ENCODE peak calls at places on chromosome 14, in six cellular contexts. One of them, this sample, is unnamed.
A peak's percentile ranks its signal among the peaks of the same experiment; 100 is the strongest.

GRCh38 chr14:90512332-90512951 is 115.6 kb downstream of the CALM1 start:
- DNase-seq in fibroblast of lung: no peak
- DNase-seq in astrocyte: no peak
- DNase-seq in HepG2: no peak
- DNase-seq in mammary epithelial cell: no peak
- DNase-seq in HCT116: no peak
- DNase-seq in this sample: no peak

GRCh38 chr14:77965050-77965449 is 165.1 kb downstream of the ADCK1 start:
- DNase-seq in fibroblast of lung: no peak
- DNase-seq in astrocyte: no peak
- DNase-seq in HepG2: no peak
- DNase-seq in mammary epithelial cell: no peak
- DNase-seq in HCT116: no peak
- DNase-seq in this sample: no peak

GRCh38 chr14:37090026-37090425 is 82.4 kb downstream of the SLC25A21 start:
- DNase-seq in fibroblast of lung: peak; percentile 10
- DNase-seq in astrocyte: peak; percentile 3
- DNase-seq in HepG2: no peak
- DNase-seq in mammary epithelial cell: no peak
- DNase-seq in HCT116: no peak
- DNase-seq in this sample: no peak

GRCh38 chr14:74333909-74334308 is 14.4 kb upstream of the VRTN start:
- DNase-seq in fibroblast of lung: peak; percentile 95
- DNase-seq in astrocyte: peak; percentile 94
- DNase-seq in HepG2: no peak
- DNase-seq in mammary epithelial cell: peak; percentile 78
- DNase-seq in HCT116: no peak
- DNase-seq in this sample: no peak

GRCh38 chr14:53035796-53036195 is 84.9 kb upstream of the FERMT2 start:
- DNase-seq in fibroblast of lung: peak; percentile 34
- DNase-seq in astrocyte: peak; percentile 17
- DNase-seq in HepG2: no peak
- DNase-seq in mammary epithelial cell: no peak
- DNase-seq in HCT116: no peak
- DNase-seq in this sample: no peak

GRCh38 chr14:89015016-89015415 is 190.6 kb downstream of the TTC8 start:
- DNase-seq in fibroblast of lung: no peak
- DNase-seq in astrocyte: no peak
- DNase-seq in HepG2: no peak
- DNase-seq in mammary epithelial cell: no peak
- DNase-seq in HCT116: no peak
- DNase-seq in this sample: no peak

GRCh38 chr14:22542360-22542759 is 46.7 kb downstream of the DAD1 start:
- DNase-seq in fibroblast of lung: no peak
- DNase-seq in astrocyte: no peak
- DNase-seq in HepG2: no peak
- DNase-seq in mammary epithelial cell: peak; percentile 41
- DNase-seq in HCT116: no peak
- DNase-seq in this sample: no peak

GRCh38 chr14:79703209-79703608 is 508.1 kb downstream of the DIO2 start:
- DNase-seq in fibroblast of lung: no peak
- DNase-seq in astrocyte: no peak
- DNase-seq in HepG2: no peak
- DNase-seq in mammary epithelial cell: no peak
- DNase-seq in HCT116: no peak
- DNase-seq in this sample: no peak

GRCh38 chr14:103679351-103679750 is 35.9 kb downstream of the XRCC3 start:
- DNase-seq in fibroblast of lung: no peak
- DNase-seq in astrocyte: peak; percentile 10
- DNase-seq in HepG2: peak; percentile 6
- DNase-seq in mammary epithelial cell: no peak
- DNase-seq in HCT116: peak; percentile 3
- DNase-seq in this sample: peak; percentile 34

GRCh38 chr14:64763089-64763782 is 59.0 kb downstream of the PLEKHG3 start:
- DNase-seq in fibroblast of lung: no peak
- DNase-seq in astrocyte: no peak
- DNase-seq in HepG2: no peak
- DNase-seq in mammary epithelial cell: no peak
- DNase-seq in HCT116: no peak
- DNase-seq in this sample: no peak

GRCh38 chr14:22558221-22558913 is 30.7 kb downstream of the DAD1 start:
- DNase-seq in fibroblast of lung: no peak
- DNase-seq in astrocyte: no peak
- DNase-seq in HepG2: peak; percentile 53
- DNase-seq in mammary epithelial cell: no peak
- DNase-seq in HCT116: no peak
- DNase-seq in this sample: no peak

GRCh38 chr14:83714141-83714540 is 1815.8 kb upstream of the FLRT2 start:
- DNase-seq in fibroblast of lung: no peak
- DNase-seq in astrocyte: no peak
- DNase-seq in HepG2: no peak
- DNase-seq in mammary epithelial cell: no peak
- DNase-seq in HCT116: no peak
- DNase-seq in this sample: no peak

GRCh38 chr14:26841920-26842741 is 244.3 kb upstream of the NOVA1 start:
- DNase-seq in fibroblast of lung: peak; percentile 97
- DNase-seq in astrocyte: peak; percentile 98
- DNase-seq in HepG2: peak; percentile 34
- DNase-seq in mammary epithelial cell: peak; percentile 1
- DNase-seq in HCT116: no peak
- DNase-seq in this sample: no peak

GRCh38 chr14:58191763-58192596 is 8.0 kb upstream of the ACTR10 start:
- DNase-seq in fibroblast of lung: no peak
- DNase-seq in astrocyte: no peak
- DNase-seq in HepG2: no peak
- DNase-seq in mammary epithelial cell: no peak
- DNase-seq in HCT116: no peak
- DNase-seq in this sample: no peak

GRCh38 chr14:105307052-105307727 is 6.4 kb upstream of the BRF1 start:
- DNase-seq in fibroblast of lung: no peak
- DNase-seq in astrocyte: no peak
- DNase-seq in HepG2: no peak
- DNase-seq in mammary epithelial cell: no peak
- DNase-seq in HCT116: no peak
- DNase-seq in this sample: no peak

GRCh38 chr14:64604001-64604400 is 54.2 kb downstream of the PPP1R36 start:
- DNase-seq in fibroblast of lung: no peak
- DNase-seq in astrocyte: no peak
- DNase-seq in HepG2: no peak
- DNase-seq in mammary epithelial cell: no peak
- DNase-seq in HCT116: no peak
- DNase-seq in this sample: no peak

GRCh38 chr14:76780058-76780345 is 18.7 kb downstream of the VASH1 start:
- DNase-seq in fibroblast of lung: no peak
- DNase-seq in astrocyte: no peak
- DNase-seq in HepG2: no peak
- DNase-seq in mammary epithelial cell: no peak
- DNase-seq in HCT116: no peak
- DNase-seq in this sample: no peak

GRCh38 chr14:97185186-97185585 is 388.0 kb downstream of the VRK1 start:
- DNase-seq in fibroblast of lung: peak; percentile 15
- DNase-seq in astrocyte: no peak
- DNase-seq in HepG2: no peak
- DNase-seq in mammary epithelial cell: no peak
- DNase-seq in HCT116: no peak
- DNase-seq in this sample: no peak

GRCh38 chr14:95363468-95363954 is 43.8 kb upstream of the CLMN start:
- DNase-seq in fibroblast of lung: no peak
- DNase-seq in astrocyte: no peak
- DNase-seq in HepG2: no peak
- DNase-seq in mammary epithelial cell: no peak
- DNase-seq in HCT116: no peak
- DNase-seq in this sample: no peak

GRCh38 chr14:62889354-62889753 is 155.9 kb downstream of the KCNH5 start:
- DNase-seq in fibroblast of lung: no peak
- DNase-seq in astrocyte: no peak
- DNase-seq in HepG2: no peak
- DNase-seq in mammary epithelial cell: no peak
- DNase-seq in HCT116: no peak
- DNase-seq in this sample: no peak

GRCh38 chr14:69784942-69785341 is 12.1 kb downstream of the SLC10A1 start:
- DNase-seq in fibroblast of lung: no peak
- DNase-seq in astrocyte: no peak
- DNase-seq in HepG2: no peak
- DNase-seq in mammary epithelial cell: no peak
- DNase-seq in HCT116: no peak
- DNase-seq in this sample: no peak

GRCh38 chr14:55052259-55052930 is 948 bp downstream of the MAPK1IP1L start:
- DNase-seq in fibroblast of lung: peak; percentile 47
- DNase-seq in astrocyte: peak; percentile 40
- DNase-seq in HepG2: no peak
- DNase-seq in mammary epithelial cell: no peak
- DNase-seq in HCT116: no peak
- DNase-seq in this sample: no peak

GRCh38 chr14:103068351-103069073 is 11.2 kb upstream of the CDC42BPB start:
- DNase-seq in fibroblast of lung: no peak
- DNase-seq in astrocyte: no peak
- DNase-seq in HepG2: no peak
- DNase-seq in mammary epithelial cell: no peak
- DNase-seq in HCT116: no peak
- DNase-seq in this sample: no peak

GRCh38 chr14:70391493-70392391 is 25.1 kb downstream of the SYNJ2BP start:
- DNase-seq in fibroblast of lung: no peak
- DNase-seq in astrocyte: no peak
- DNase-seq in HepG2: no peak
- DNase-seq in mammary epithelial cell: no peak
- DNase-seq in HCT116: no peak
- DNase-seq in this sample: no peak

GRCh38 chr14:22811752-22812151 is 3.5 kb downstream of the SLC7A7 start:
- DNase-seq in fibroblast of lung: peak; percentile 27
- DNase-seq in astrocyte: no peak
- DNase-seq in HepG2: no peak
- DNase-seq in mammary epithelial cell: no peak
- DNase-seq in HCT116: no peak
- DNase-seq in this sample: no peak

GRCh38 chr14:53528114-53528513 is 375.0 kb upstream of the DDHD1 start:
- DNase-seq in fibroblast of lung: peak; percentile 18
- DNase-seq in astrocyte: no peak
- DNase-seq in HepG2: no peak
- DNase-seq in mammary epithelial cell: no peak
- DNase-seq in HCT116: no peak
- DNase-seq in this sample: no peak

DNA sequence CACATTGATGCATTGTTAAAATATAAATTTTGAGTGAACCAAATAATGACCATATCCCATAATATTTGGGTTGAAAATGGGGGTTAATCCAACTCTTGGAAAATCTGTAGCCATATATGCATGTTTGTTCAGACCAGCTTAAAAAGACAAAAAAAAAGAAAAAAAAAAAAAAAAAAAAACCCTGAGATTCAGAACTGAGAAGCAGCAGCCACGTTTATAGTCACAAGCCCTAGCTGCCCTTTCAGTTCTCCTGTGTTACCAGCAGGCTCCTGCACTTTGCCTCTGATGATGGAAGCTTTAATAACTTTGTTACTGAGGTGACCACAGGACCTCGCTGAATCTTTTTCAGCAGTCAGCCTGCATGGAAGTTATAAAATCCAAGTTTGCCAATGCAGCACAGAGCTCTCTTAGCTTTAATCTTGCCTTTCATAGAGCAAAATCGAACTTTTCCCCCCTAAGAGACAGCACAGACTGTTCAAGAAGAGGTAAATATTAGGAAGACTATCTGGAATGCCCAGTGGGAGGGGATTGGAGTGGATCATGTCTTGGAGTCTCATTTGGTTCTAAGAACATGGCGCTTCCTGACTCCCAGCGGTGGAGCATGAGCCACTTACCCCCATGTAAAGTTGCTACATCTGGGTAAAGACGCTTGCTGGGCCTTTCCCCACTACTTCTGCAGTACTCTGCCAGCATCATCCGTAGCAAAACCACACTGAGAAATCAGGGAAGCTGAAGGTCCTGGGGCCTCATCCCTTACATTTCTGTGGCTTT is 20.6 kb downstream of the GNG2 start:
- DNase-seq in fibroblast of lung: peak; percentile 71
- DNase-seq in astrocyte: peak; percentile 65
- DNase-seq in HepG2: no peak
- DNase-seq in mammary epithelial cell: no peak
- DNase-seq in HCT116: no peak
- DNase-seq in this sample: no peak
- H3K9ac ChIP-seq in fibroblast of lung: no peak overlapping the region
- H3K9ac ChIP-seq in astrocyte: no peak overlapping the region
- H3K9ac ChIP-seq in HepG2: no peak overlapping the region
- H3K9ac ChIP-seq in mammary epithelial cell: no peak overlapping the region
- H3K9ac ChIP-seq in HCT116: no peak overlapping the region
- H3K9ac ChIP-seq in this sample: no peak overlapping the region

DNA sequence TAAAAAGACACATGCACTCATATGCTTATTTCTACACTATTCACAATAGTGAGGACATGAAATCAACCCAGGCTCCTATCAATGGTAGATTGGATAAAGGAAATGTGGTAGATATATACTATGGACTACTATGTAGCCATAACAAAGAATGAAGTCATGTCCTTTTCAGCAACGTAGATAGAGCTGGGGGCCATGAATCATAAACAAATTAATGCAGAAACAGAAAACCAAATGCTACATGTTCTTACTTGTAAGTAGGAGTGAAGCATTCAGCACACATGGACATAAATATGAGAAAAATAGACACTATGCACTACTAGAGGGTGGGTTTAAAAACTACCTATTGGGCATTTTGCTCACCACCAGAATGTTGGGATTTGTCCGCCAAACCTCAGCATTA is 278.0 kb upstream of the MIS18BP1 start:
- DNase-seq in fibroblast of lung: no peak
- DNase-seq in astrocyte: no peak
- DNase-seq in HepG2: no peak
- DNase-seq in mammary epithelial cell: peak; percentile 5
- DNase-seq in HCT116: no peak
- DNase-seq in this sample: no peak
- TF ChIP-seq EZH2 in fibroblast of lung: no peak
- TF ChIP-seq EZH2 in astrocyte: no peak
- TF ChIP-seq EZH2 in HepG2: no peak
- TF ChIP-seq EZH2 in mammary epithelial cell: no peak
- TF ChIP-seq EZH2 in HCT116: no peak
- TF ChIP-seq EZH2 in this sample: no peak

GRCh38 chr14:101224356-101225115 is 321.0 kb upstream of the RTL1 start:
- DNase-seq in fibroblast of lung: no peak
- DNase-seq in astrocyte: no peak
- DNase-seq in HepG2: no peak
- DNase-seq in mammary epithelial cell: no peak
- DNase-seq in HCT116: no peak
- DNase-seq in this sample: peak; percentile 10
- H3K4me1 ChIP-seq in fibroblast of lung: no peaks in the 10 kb centered on the region
- H3K4me1 ChIP-seq in astrocyte: no peaks in the 10 kb centered on the region
- H3K4me1 ChIP-seq in HepG2: peaks cover 64% of the 10 kb centered on the region
- H3K4me1 ChIP-seq in mammary epithelial cell: no peaks in the 10 kb centered on the region
- H3K4me1 ChIP-seq in HCT116: no peaks in the 10 kb centered on the region
- H3K4me1 ChIP-seq in this sample: peaks cover 55% of the 10 kb centered on the region

DNA sequence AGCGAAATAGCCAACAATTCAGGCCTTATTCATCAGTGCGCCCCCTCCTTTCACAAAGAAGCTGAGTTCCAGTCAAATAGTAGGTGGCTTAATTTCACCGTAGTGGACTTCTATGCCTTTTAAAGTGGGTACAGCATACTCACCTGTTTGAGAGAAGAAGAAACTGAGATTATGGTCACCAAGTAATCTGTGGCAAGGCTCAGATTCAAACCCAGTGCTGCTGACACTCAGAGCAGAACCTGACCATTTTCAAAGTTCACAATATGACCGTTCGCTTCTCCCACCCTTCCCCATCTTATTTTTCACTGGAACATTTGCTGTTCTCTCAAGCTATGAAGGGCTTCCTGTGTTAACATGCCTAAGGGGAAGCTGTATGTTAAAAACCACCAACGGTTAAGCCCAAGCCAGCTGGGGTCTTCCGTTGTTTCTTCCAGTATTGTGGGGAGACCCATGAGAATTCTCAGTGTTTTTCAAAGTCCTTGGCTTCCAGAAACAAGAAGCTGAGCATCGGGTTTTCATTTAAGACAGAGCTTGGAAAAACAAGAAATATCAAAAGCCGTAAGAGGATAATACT is 6.1 kb upstream of the PSMA6 start:
- DNase-seq in fibroblast of lung: no peak
- DNase-seq in astrocyte: no peak
- DNase-seq in HepG2: no peak
- DNase-seq in mammary epithelial cell: no peak
- DNase-seq in HCT116: no peak
- DNase-seq in this sample: peak; percentile 85
- H3K9ac ChIP-seq in fibroblast of lung: no peak overlapping the region
- H3K9ac ChIP-seq in astrocyte: no peak overlapping the region
- H3K9ac ChIP-seq in HepG2: no peak overlapping the region
- H3K9ac ChIP-seq in mammary epithelial cell: no peak overlapping the region
- H3K9ac ChIP-seq in HCT116: no peak overlapping the region
- H3K9ac ChIP-seq in this sample: peak overlapping the region; percentile 89